ENCODE peak calls at places on chromosome 14, in eight cellular contexts. One of them, this sample, is unnamed.

GRCh38 chr14:29222671-29223268 is 456.2 kb downstream of the FOXG1 start:
- DNase-seq in stomach: no peak
- DNase-seq in heart left ventricle: no peak
- DNase-seq in cardiac muscle cell: peak
- DNase-seq in body of pancreas: no peak
- DNase-seq in tibial artery: no peak
- DNase-seq in H9: peak
- DNase-seq in mammary epithelial cell: no peak
- DNase-seq in this sample: peak

GRCh38 chr14:75917322-75918251 is 64.2 kb downstream of the TGFB3 start:
- DNase-seq in heart left ventricle: no peak
- DNase-seq in body of pancreas: no peak
- DNase-seq in H9: peak
- DNase-seq in cardiac muscle cell: peak
- DNase-seq in stomach: no peak
- DNase-seq in mammary epithelial cell: no peak
- DNase-seq in tibial artery: no peak
- DNase-seq in this sample: no peak

GRCh38 chr14:32669416-32669815 is 269.3 kb upstream of the NPAS3 start:
- DNase-seq in H9: no peak
- DNase-seq in cardiac muscle cell: no peak
- DNase-seq in mammary epithelial cell: no peak
- DNase-seq in tibial artery: no peak
- DNase-seq in heart left ventricle: no peak
- DNase-seq in stomach: no peak
- DNase-seq in body of pancreas: no peak
- DNase-seq in this sample: no peak

GRCh38 chr14:48536318-48536717 is 860.9 kb upstream of the MDGA2 start:
- DNase-seq in mammary epithelial cell: no peak
- DNase-seq in stomach: no peak
- DNase-seq in H9: peak
- DNase-seq in tibial artery: no peak
- DNase-seq in heart left ventricle: no peak
- DNase-seq in body of pancreas: no peak
- DNase-seq in cardiac muscle cell: peak
- DNase-seq in this sample: no peak

GRCh38 chr14:26377150-26377549 is 220.7 kb downstream of the NOVA1 start:
- DNase-seq in cardiac muscle cell: no peak
- DNase-seq in H9: peak
- DNase-seq in mammary epithelial cell: no peak
- DNase-seq in tibial artery: no peak
- DNase-seq in body of pancreas: no peak
- DNase-seq in heart left ventricle: no peak
- DNase-seq in stomach: no peak
- DNase-seq in this sample: no peak

GRCh38 chr14:50784683-50785505 is 46.1 kb downstream of the NIN start:
- DNase-seq in heart left ventricle: no peak
- DNase-seq in tibial artery: no peak
- DNase-seq in body of pancreas: no peak
- DNase-seq in cardiac muscle cell: no peak
- DNase-seq in stomach: no peak
- DNase-seq in mammary epithelial cell: no peak
- DNase-seq in H9: no peak
- DNase-seq in this sample: no peak

GRCh38 chr14:53793790-53794560 is 162.7 kb downstream of the BMP4 start:
- DNase-seq in heart left ventricle: no peak
- DNase-seq in tibial artery: no peak
- DNase-seq in body of pancreas: no peak
- DNase-seq in mammary epithelial cell: no peak
- DNase-seq in stomach: no peak
- DNase-seq in H9: no peak
- DNase-seq in cardiac muscle cell: no peak
- DNase-seq in this sample: peak

GRCh38 chr14:87888136-87888999 is 104.6 kb downstream of the GALC start:
- DNase-seq in body of pancreas: no peak
- DNase-seq in mammary epithelial cell: no peak
- DNase-seq in H9: peak
- DNase-seq in tibial artery: peak
- DNase-seq in heart left ventricle: no peak
- DNase-seq in stomach: no peak
- DNase-seq in cardiac muscle cell: peak
- DNase-seq in this sample: no peak

GRCh38 chr14:93007225-93007997 is 84.5 kb downstream of the CHGA start:
- DNase-seq in heart left ventricle: no peak
- DNase-seq in stomach: peak
- DNase-seq in H9: no peak
- DNase-seq in body of pancreas: no peak
- DNase-seq in mammary epithelial cell: peak
- DNase-seq in tibial artery: peak
- DNase-seq in cardiac muscle cell: no peak
- DNase-seq in this sample: no peak

GRCh38 chr14:21768116-21768874 is 94.7 kb upstream of the OR4E1 start:
- DNase-seq in H9: peak
- DNase-seq in heart left ventricle: no peak
- DNase-seq in tibial artery: no peak
- DNase-seq in mammary epithelial cell: peak
- DNase-seq in body of pancreas: no peak
- DNase-seq in stomach: no peak
- DNase-seq in cardiac muscle cell: peak
- DNase-seq in this sample: no peak

GRCh38 chr14:34059925-34060746 is 109.3 kb upstream of the EGLN3 start:
- DNase-seq in body of pancreas: peak
- DNase-seq in cardiac muscle cell: peak
- DNase-seq in heart left ventricle: peak
- DNase-seq in mammary epithelial cell: peak
- DNase-seq in tibial artery: peak
- DNase-seq in H9: peak
- DNase-seq in stomach: peak
- DNase-seq in this sample: peak

GRCh38 chr14:68241862-68242490 is 422.4 kb downstream of the RAD51B start:
- DNase-seq in cardiac muscle cell: no peak
- DNase-seq in H9: no peak
- DNase-seq in heart left ventricle: no peak
- DNase-seq in stomach: no peak
- DNase-seq in mammary epithelial cell: no peak
- DNase-seq in body of pancreas: no peak
- DNase-seq in tibial artery: no peak
- DNase-seq in this sample: no peak

GRCh38 chr14:77296155-77296554 is 24.5 kb downstream of the POMT2 start:
- DNase-seq in cardiac muscle cell: no peak
- DNase-seq in stomach: no peak
- DNase-seq in tibial artery: no peak
- DNase-seq in mammary epithelial cell: no peak
- DNase-seq in body of pancreas: no peak
- DNase-seq in heart left ventricle: no peak
- DNase-seq in H9: no peak
- DNase-seq in this sample: no peak

GRCh38 chr14:46999661-47000060 is 348.1 kb upstream of the RPL10L start:
- DNase-seq in cardiac muscle cell: no peak
- DNase-seq in heart left ventricle: no peak
- DNase-seq in tibial artery: no peak
- DNase-seq in body of pancreas: no peak
- DNase-seq in H9: no peak
- DNase-seq in stomach: no peak
- DNase-seq in mammary epithelial cell: peak
- DNase-seq in this sample: no peak

GRCh38 chr14:36835145-36835544 is 173.5 kb downstream of the PAX9 start:
- DNase-seq in H9: no peak
- DNase-seq in tibial artery: no peak
- DNase-seq in body of pancreas: no peak
- DNase-seq in stomach: no peak
- DNase-seq in cardiac muscle cell: peak
- DNase-seq in heart left ventricle: no peak
- DNase-seq in mammary epithelial cell: no peak
- DNase-seq in this sample: no peak

GRCh38 chr14:70078329-70078728 is 110.4 kb downstream of the SLC8A3 start:
- DNase-seq in heart left ventricle: no peak
- DNase-seq in mammary epithelial cell: no peak
- DNase-seq in H9: no peak
- DNase-seq in cardiac muscle cell: no peak
- DNase-seq in body of pancreas: no peak
- DNase-seq in tibial artery: no peak
- DNase-seq in stomach: no peak
- DNase-seq in this sample: no peak

GRCh38 chr14:92929689-92930608 is 7.0 kb downstream of the CHGA start:
- DNase-seq in cardiac muscle cell: no peak
- DNase-seq in H9: no peak
- DNase-seq in heart left ventricle: no peak
- DNase-seq in body of pancreas: no peak
- DNase-seq in stomach: no peak
- DNase-seq in tibial artery: no peak
- DNase-seq in mammary epithelial cell: no peak
- DNase-seq in this sample: no peak

GRCh38 chr14:50954811-50955372 is 10.6 kb upstream of the PYGL start:
- DNase-seq in body of pancreas: no peak
- DNase-seq in tibial artery: no peak
- DNase-seq in heart left ventricle: no peak
- DNase-seq in stomach: no peak
- DNase-seq in H9: no peak
- DNase-seq in cardiac muscle cell: peak
- DNase-seq in mammary epithelial cell: peak
- DNase-seq in this sample: no peak

GRCh38 chr14:33271216-33271615 is 332.5 kb downstream of the NPAS3 start:
- DNase-seq in tibial artery: no peak
- DNase-seq in body of pancreas: no peak
- DNase-seq in mammary epithelial cell: no peak
- DNase-seq in heart left ventricle: no peak
- DNase-seq in H9: no peak
- DNase-seq in stomach: no peak
- DNase-seq in cardiac muscle cell: no peak
- DNase-seq in this sample: no peak

DNA sequence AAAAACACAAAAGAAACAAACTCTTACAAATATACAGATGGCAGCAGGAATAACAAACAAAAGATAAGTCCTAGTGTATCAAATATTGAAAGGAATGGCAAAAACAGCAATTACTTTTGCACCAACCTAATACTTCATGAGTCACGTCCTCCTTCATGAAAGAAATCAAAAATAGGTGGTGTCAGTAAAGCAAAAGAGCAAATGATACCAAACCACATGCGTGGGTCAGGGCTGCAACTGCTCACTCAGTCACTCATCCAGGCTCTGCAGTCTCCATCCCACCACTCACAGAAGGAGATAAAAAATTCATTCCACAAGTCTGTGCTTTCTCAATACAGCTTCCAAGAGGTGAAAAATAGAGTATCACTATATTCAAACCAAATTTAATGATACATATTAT is 11.7 kb downstream of the ATG14 start:
- DNase-seq in stomach: no peak
- DNase-seq in cardiac muscle cell: no peak
- DNase-seq in body of pancreas: no peak
- DNase-seq in heart left ventricle: no peak
- DNase-seq in tibial artery: no peak
- DNase-seq in H9: no peak
- DNase-seq in mammary epithelial cell: no peak
- DNase-seq in this sample: no peak
- H3K27ac ChIP-seq in stomach: peak
- H3K27ac ChIP-seq in cardiac muscle cell: no peak
- H3K27ac ChIP-seq in body of pancreas: no peak
- H3K27ac ChIP-seq in heart left ventricle: no peak
- H3K27ac ChIP-seq in tibial artery: peak
- H3K27ac ChIP-seq in H9: no peak
- H3K27ac ChIP-seq in mammary epithelial cell: no peak
- H3K27ac ChIP-seq in this sample: no peak

GRCh38 chr14:105252552-105253328 is 4.4 kb downstream of the BTBD6 start:
- DNase-seq in body of pancreas: no peak
- DNase-seq in heart left ventricle: no peak
- DNase-seq in tibial artery: no peak
- DNase-seq in mammary epithelial cell: no peak
- DNase-seq in cardiac muscle cell: no peak
- DNase-seq in stomach: no peak
- DNase-seq in H9: no peak
- DNase-seq in this sample: no peak

GRCh38 chr14:105250008-105250366 is 1.7 kb downstream of the BTBD6 start:
- DNase-seq in stomach: no peak
- DNase-seq in cardiac muscle cell: no peak
- DNase-seq in tibial artery: no peak
- DNase-seq in heart left ventricle: no peak
- DNase-seq in mammary epithelial cell: no peak
- DNase-seq in H9: peak
- DNase-seq in body of pancreas: no peak
- DNase-seq in this sample: no peak

GRCh38 chr14:105249175-105250007 is 1.1 kb downstream of the BTBD6 start:
- DNase-seq in tibial artery: no peak
- DNase-seq in cardiac muscle cell: peak
- DNase-seq in body of pancreas: no peak
- DNase-seq in stomach: peak
- DNase-seq in mammary epithelial cell: no peak
- DNase-seq in H9: peak
- DNase-seq in heart left ventricle: no peak
- DNase-seq in this sample: peak

GRCh38 chr14:105251920-105252319 is 3.6 kb downstream of the BTBD6 start:
- DNase-seq in mammary epithelial cell: no peak
- DNase-seq in cardiac muscle cell: no peak
- DNase-seq in H9: no peak
- DNase-seq in heart left ventricle: no peak
- DNase-seq in tibial artery: no peak
- DNase-seq in stomach: no peak
- DNase-seq in body of pancreas: no peak
- DNase-seq in this sample: no peak

DNA sequence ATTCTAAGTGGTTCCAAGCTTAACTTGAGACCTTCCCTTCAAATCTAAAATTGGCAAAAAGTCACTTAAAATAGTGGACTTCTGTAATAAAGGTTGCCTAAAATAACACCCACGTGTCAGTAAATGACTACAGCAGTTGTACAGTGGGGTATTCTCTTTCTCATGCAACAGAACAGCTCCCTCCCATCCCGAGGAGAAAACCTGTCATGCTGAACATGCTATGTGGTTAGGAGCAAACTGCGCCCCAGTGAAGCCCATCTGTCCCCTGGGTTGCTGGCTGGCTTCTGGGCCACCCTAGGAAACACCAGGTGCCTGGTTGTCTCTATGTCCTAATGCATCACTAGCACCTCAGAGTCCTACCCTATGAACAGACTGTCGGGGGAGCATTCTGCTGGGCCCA is 2.7 kb downstream of the BTBD6 start:
- DNase-seq in mammary epithelial cell: no peak
- DNase-seq in H9: no peak
- DNase-seq in cardiac muscle cell: no peak
- DNase-seq in heart left ventricle: no peak
- DNase-seq in stomach: no peak
- DNase-seq in tibial artery: no peak
- DNase-seq in body of pancreas: no peak
- DNase-seq in this sample: no peak
- H3K27ac ChIP-seq in mammary epithelial cell: no peak
- H3K27ac ChIP-seq in H9: no peak
- H3K27ac ChIP-seq in cardiac muscle cell: no peak
- H3K27ac ChIP-seq in heart left ventricle: no peak
- H3K27ac ChIP-seq in stomach: no peak
- H3K27ac ChIP-seq in tibial artery: no peak
- H3K27ac ChIP-seq in body of pancreas: no peak
- H3K27ac ChIP-seq in this sample: no peak

GRCh38 chr14:24335461-24336146 is 733 bp upstream of the ADCY4 start:
- DNase-seq in heart left ventricle: no peak
- DNase-seq in H9: no peak
- DNase-seq in mammary epithelial cell: no peak
- DNase-seq in body of pancreas: no peak
- DNase-seq in stomach: no peak
- DNase-seq in tibial artery: no peak
- DNase-seq in cardiac muscle cell: no peak
- DNase-seq in this sample: no peak
- H3K27ac ChIP-seq in heart left ventricle: peak
- H3K27ac ChIP-seq in H9: no peak
- H3K27ac ChIP-seq in mammary epithelial cell: no peak
- H3K27ac ChIP-seq in body of pancreas: no peak
- H3K27ac ChIP-seq in stomach: peak
- H3K27ac ChIP-seq in tibial artery: no peak
- H3K27ac ChIP-seq in cardiac muscle cell: no peak
- H3K27ac ChIP-seq in this sample: no peak

GRCh38 chr14:102927346-102927877 is 4.9 kb downstream of the AMN start:
- DNase-seq in H9: no peak
- DNase-seq in mammary epithelial cell: no peak
- DNase-seq in heart left ventricle: no peak
- DNase-seq in body of pancreas: no peak
- DNase-seq in stomach: peak
- DNase-seq in cardiac muscle cell: no peak
- DNase-seq in tibial artery: no peak
- DNase-seq in this sample: no peak
- H3K27ac ChIP-seq in H9: no peak
- H3K27ac ChIP-seq in mammary epithelial cell: no peak
- H3K27ac ChIP-seq in heart left ventricle: no peak
- H3K27ac ChIP-seq in body of pancreas: no peak
- H3K27ac ChIP-seq in stomach: peak
- H3K27ac ChIP-seq in cardiac muscle cell: no peak
- H3K27ac ChIP-seq in tibial artery: no peak
- H3K27ac ChIP-seq in this sample: no peak

This sample was measured in caudate nucleus.